ENCODE peak calls at places on chromosomes 3 and 15, in ten cellular contexts. M, T, U, F, D, L, R, I, G and K are unnamed samples.
A peak's percentile ranks its signal among the peaks of the same experiment; 100 is the strongest.

GRCh38 chr3:117719316-117719926 is 1009.8 kb downstream of the TUSC7 start:
- DNase-seq in M (peak; percentile 63), T (peak; percentile 0), U (no peak), F (no peak), D (no peak), L (no peak), R (peak; percentile 41), I (no peak), G (no peak), K (no peak)

GRCh38 chr3:69116162-69116561 is 6.2 kb downstream of the LMOD3 start:
- DNase-seq in M (no peak), T (no peak), U (no peak), F (no peak), D (no peak), L (no peak), R (no peak), I (no peak), G (no peak), K (no peak)

GRCh38 chr15:92326236-92326635 is 67.4 kb upstream of the ST8SIA2 start:
- DNase-seq in M (no peak), T (no peak), U (no peak), F (no peak), D (no peak), L (no peak), R (no peak), I (no peak), G (no peak), K (no peak)

GRCh38 chr3:133983126-133983525 is 46.6 kb downstream of the SLCO2A1 start:
- DNase-seq in M (no peak), T (no peak), U (no peak), F (no peak), D (no peak), L (no peak), R (no peak), I (no peak), G (no peak), K (no peak)

GRCh38 chr3:52072020-52072419 is 15.6 kb upstream of the DUSP7 start:
- DNase-seq in M (no peak), T (no peak), U (no peak), F (no peak), D (no peak), L (peak; percentile 66), R (no peak), I (no peak), G (no peak), K (no peak)

GRCh38 chr3:53843195-53844177 is 2.7 kb downstream of the CHDH start:
- DNase-seq in M (no peak), T (no peak), U (no peak), F (no peak), D (no peak), L (no peak), R (no peak), I (no peak), G (no peak), K (no peak)

GRCh38 chr3:160758929-160759577 is 3.0 kb downstream of the PPM1L start:
- DNase-seq in M (no peak), T (no peak), U (no peak), F (no peak), D (no peak), L (no peak), R (no peak), I (no peak), G (no peak), K (no peak)

GRCh38 chr15:89756897-89757296 is 5.8 kb upstream of the MESP1 start:
- DNase-seq in M (no peak), T (no peak), U (no peak), F (no peak), D (no peak), L (no peak), R (no peak), I (no peak), G (no peak), K (no peak)

GRCh38 chr3:72995337-72995736 is 1.3 kb upstream of the PPP4R2 start:
- DNase-seq in M (no peak), T (no peak), U (no peak), F (no peak), D (no peak), L (no peak), R (no peak), I (no peak), G (no peak), K (no peak)

GRCh38 chr3:69082805-69083204 is 1.9 kb upstream of the ARL6IP5 start:
- DNase-seq in M (no peak), T (no peak), U (no peak), F (no peak), D (peak; percentile 74), L (no peak), R (no peak), I (peak; percentile 49), G (peak; percentile 50), K (peak; percentile 39)

GRCh38 chr15:22811640-22812039 is 25.2 kb downstream of the NIPA1 start:
- DNase-seq in M (peak; percentile 72), T (no peak), U (no peak), F (peak; percentile 81), D (peak; percentile 71), L (no peak), R (peak; percentile 54), I (no peak), G (no peak), K (no peak)

GRCh38 chr15:76222159-76222558 is 89.1 kb downstream of the ETFA start:
- DNase-seq in M (no peak), T (no peak), U (no peak), F (no peak), D (no peak), L (no peak), R (no peak), I (no peak), G (no peak), K (no peak)

GRCh38 chr3:143896486-143896885 is 48.2 kb upstream of the SLC9A9 start:
- DNase-seq in M (no peak), T (no peak), U (no peak), F (no peak), D (no peak), L (no peak), R (no peak), I (no peak), G (no peak), K (no peak)

GRCh38 chr3:122786067-122786466 is 7.6 kb downstream of the HSPBAP1 start:
- DNase-seq in M (no peak), T (no peak), U (no peak), F (no peak), D (no peak), L (no peak), R (no peak), I (no peak), G (no peak), K (no peak)

GRCh38 chr3:129185774-129186173 is 2.1 kb upstream of the CNBP start:
- DNase-seq in M (no peak), T (no peak), U (no peak), F (no peak), D (no peak), L (no peak), R (no peak), I (no peak), G (no peak), K (no peak)

GRCh38 chr3:189304465-189305341 is 132.9 kb downstream of the TPRG1 start:
- DNase-seq in M (peak; percentile 47), T (no peak), U (no peak), F (no peak), D (no peak), L (peak; percentile 63), R (no peak), I (no peak), G (peak; percentile 16), K (no peak)

GRCh38 chr15:63439536-63440264 is 58.1 kb upstream of the CA12 start:
- DNase-seq in M (no peak), T (no peak), U (no peak), F (no peak), D (no peak), L (no peak), R (no peak), I (no peak), G (no peak), K (no peak)

GRCh38 chr3:60580826-60581225 is 670.4 kb downstream of the FHIT start:
- DNase-seq in M (no peak), T (no peak), U (no peak), F (no peak), D (no peak), L (no peak), R (no peak), I (no peak), G (no peak), K (no peak)

GRCh38 chr3:60584250-60584649 is 667.0 kb downstream of the FHIT start:
- DNase-seq in M (no peak), T (no peak), U (no peak), F (no peak), D (no peak), L (no peak), R (no peak), I (no peak), G (peak; percentile 54), K (no peak)

GRCh38 chr3:60578936-60579335 is 672.3 kb downstream of the FHIT start:
- DNase-seq in M (no peak), T (no peak), U (no peak), F (no peak), D (no peak), L (no peak), R (no peak), I (no peak), G (no peak), K (no peak)

GRCh38 chr3:60579734-60580133 is 671.5 kb downstream of the FHIT start:
- DNase-seq in M (no peak), T (no peak), U (no peak), F (no peak), D (no peak), L (no peak), R (no peak), I (peak; percentile 7), G (peak; percentile 90), K (no peak)

GRCh38 chr3:60582285-60582684 is 669.0 kb downstream of the FHIT start:
- DNase-seq in M (peak; percentile 24), T (no peak), U (no peak), F (no peak), D (no peak), L (no peak), R (no peak), I (no peak), G (no peak), K (no peak)
- TF ChIP-seq CTCF in M (peak; percentile 68), T (peak; percentile 39), U (peak; percentile 11), F (peak; percentile 28), D (no peak), L (peak; percentile 34), R (peak; percentile 62), I (peak; percentile 10), G (no peak), K (no peak)

GRCh38 chr15:59622289-59622688 is 10.7 kb downstream of the GCNT3 start:
- DNase-seq in M (peak; percentile 79), T (peak; percentile 42), U (no peak), F (no peak), D (peak; percentile 44), L (peak; percentile 47), R (peak; percentile 55), I (no peak), G (no peak), K (peak; percentile 20)
- TF ChIP-seq CTCF in M (peak; percentile 59), T (peak; percentile 70), U (no peak), F (no peak), D (peak; percentile 13), L (no peak), R (peak; percentile 58), I (peak; percentile 39), G (peak; percentile 49), K (no peak)

GRCh38 chr3:28476194-28476593 is 127.6 kb upstream of the AZI2 start:
- DNase-seq in M (peak; percentile 80), T (peak; percentile 29), U (no peak), F (no peak), D (no peak), L (no peak), R (peak; percentile 65), I (peak; percentile 12), G (peak; percentile 5), K (no peak)
- TF ChIP-seq CTCF in M (peak; percentile 77), T (peak; percentile 64), U (peak; percentile 58), F (peak; percentile 70), D (peak; percentile 41), L (peak; percentile 63), R (peak; percentile 74), I (peak; percentile 60), G (peak; percentile 49), K (no peak)

GRCh38 chr3:182248349-182248880 is 536.7 kb downstream of the SOX2 start:
- DNase-seq in M (no peak), T (peak; percentile 34), U (no peak), F (no peak), D (peak; percentile 7), L (no peak), R (no peak), I (no peak), G (no peak), K (no peak)
- TF ChIP-seq CTCF in M (peak; percentile 34), T (peak; percentile 33), U (no peak), F (no peak), D (no peak), L (no peak), R (no peak), I (no peak), G (peak; percentile 15), K (no peak)